ENCODE peak calls at places on chromosomes 12 and 14, in ten cellular contexts. C is esophagus muscularis mucosa, Z is A549, J is H1, V is ovary, E is sigmoid colon, S is stomach, Q is transverse colon, K is GM12878, N is tibial nerve. A is an unnamed sample.

GRCh38 chr14:29310757-29311156 is 544.2 kb downstream of the FOXG1 start:
- DNase-seq in N (no peak), C (no peak), S (no peak), V (no peak), J (no peak), E (no peak), K (no peak), Z (no peak), Q (no peak), A (no peak)

GRCh38 chr14:93084402-93084801 is 31.3 kb downstream of the ITPK1 start:
- DNase-seq in V (no peak), Z (no peak), E (no peak), K (no peak), J (no peak), C (no peak), S (no peak), N (no peak), Q (no peak), A (no peak)

GRCh38 chr12:89346741-89347324 is 5.5 kb downstream of the DUSP6 start:
- DNase-seq in J (no peak), K (no peak), C (no peak), E (peak; percentile 75), S (no peak), Z (no peak), Q (no peak), V (no peak), N (peak; percentile 28), A (no peak)

GRCh38 chr12:105382771-105383632 is 52.5 kb downstream of the C12orf75 start:
- DNase-seq in J (no peak), Z (peak; percentile 72), S (no peak), C (peak; percentile 70), N (peak; percentile 71), Q (no peak), V (no peak), K (peak; percentile 17), E (no peak), A (no peak)

GRCh38 chr12:94570161-94570560 is 80.2 kb downstream of the TMCC3 start:
- DNase-seq in V (no peak), K (no peak), S (no peak), J (no peak), N (no peak), E (no peak), C (no peak), Q (no peak), Z (no peak), A (no peak)

GRCh38 chr12:5003025-5003666 is 40.5 kb upstream of the KCNA5 start:
- DNase-seq in E (peak; percentile 82), C (no peak), Z (peak; percentile 61), V (no peak), K (no peak), S (peak; percentile 62), J (peak; percentile 54), N (peak; percentile 45), Q (peak; percentile 68), A (no peak)

GRCh38 chr14:52043690-52044089 is 25.2 kb downstream of the NID2 start:
- DNase-seq in E (no peak), V (peak; percentile 50), C (peak; percentile 89), S (peak; percentile 36), K (no peak), N (no peak), J (no peak), Z (peak; percentile 60), Q (peak; percentile 49), A (no peak)

GRCh38 chr14:53458368-53458814 is 305.3 kb upstream of the DDHD1 start:
- DNase-seq in S (no peak), Q (no peak), J (no peak), C (no peak), Z (peak; percentile 72), K (no peak), N (no peak), E (no peak), V (no peak), A (no peak)

GRCh38 chr12:57619434-57620244 is 8.4 kb downstream of the ARHGEF25 start:
- DNase-seq in K (no peak), V (no peak), Z (no peak), Q (no peak), C (no peak), S (peak; percentile 57), N (no peak), E (peak; percentile 65), J (no peak), A (no peak)

DNA sequence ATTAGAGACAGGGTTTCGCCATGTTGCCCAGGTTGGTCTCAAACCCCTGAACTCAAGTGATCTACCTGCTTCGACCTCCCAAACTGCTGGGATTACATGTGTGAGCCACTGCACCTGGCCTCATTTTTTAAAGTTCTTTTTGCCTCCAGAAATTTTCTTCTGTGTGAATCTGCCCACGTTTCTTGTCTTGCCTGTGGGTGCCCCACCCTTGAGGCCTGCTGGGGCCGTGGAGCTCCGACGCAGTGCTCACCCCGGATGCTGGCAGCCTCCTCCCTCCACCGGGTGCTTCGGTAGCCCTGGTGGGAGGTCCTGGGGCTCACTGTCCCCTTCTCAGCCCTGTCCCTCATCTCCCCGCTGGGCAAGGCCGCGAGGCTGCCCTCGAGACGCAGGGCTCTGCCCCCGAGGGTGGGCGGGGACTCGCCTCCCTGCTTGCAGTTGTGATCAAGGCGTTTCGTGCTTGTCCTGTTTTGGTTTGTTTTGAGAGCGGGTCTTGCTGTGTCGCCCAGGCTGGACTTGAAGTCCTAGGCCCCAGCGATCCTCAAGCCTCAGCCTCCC is 19.5 kb upstream of the CRIP2 start:
- DNase-seq in N (no peak), J (no peak), Z (no peak), V (no peak), E (no peak), S (no peak), C (no peak), K (no peak), Q (no peak), A (no peak)
- TF ChIP-seq EP300 in N (no peak), J (no peak), Z (no peak), V (no peak), E (no peak), S (no peak), C (no peak), K (no peak), Q (no peak), A (no peak)

DNA sequence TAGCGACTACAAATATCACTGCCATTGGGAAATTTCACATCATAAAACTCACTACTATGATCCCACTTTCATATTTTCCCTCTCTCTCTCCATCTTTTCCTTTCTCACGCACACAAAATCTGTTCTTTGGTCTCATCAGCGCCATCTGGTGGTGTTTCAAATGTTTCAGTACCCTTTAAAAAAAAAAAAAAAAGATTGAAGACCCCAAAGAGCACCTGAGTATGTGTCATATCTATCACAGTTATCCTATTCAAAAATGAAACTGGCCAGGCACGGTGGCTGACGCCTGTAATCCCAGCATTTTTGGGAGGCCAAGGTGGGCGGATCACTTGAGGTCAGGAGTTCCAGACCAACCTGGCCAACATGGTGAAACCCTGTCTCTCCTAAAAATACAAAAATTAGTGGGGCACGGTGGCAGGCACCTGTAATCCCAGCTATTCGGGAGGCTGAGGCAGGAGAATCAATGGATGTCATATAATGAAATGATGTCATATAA is 72.4 kb downstream of the TTC9 start:
- DNase-seq in C (no peak), V (no peak), J (no peak), Q (peak; percentile 14), K (peak; percentile 50), N (peak; percentile 48), E (no peak), S (peak; percentile 47), Z (peak; percentile 70), A (no peak)
- TF ChIP-seq EP300 in C (no peak), V (no peak), J (no peak), Q (no peak), K (no peak), N (no peak), E (no peak), S (no peak), Z (no peak), A (no peak)

GRCh38 chr12:62998454-62998853 is 63.5 kb upstream of the PPM1H start:
- DNase-seq in C (no peak), K (no peak), E (no peak), V (no peak), S (no peak), J (no peak), Q (no peak), Z (no peak), N (no peak), A (no peak)

DNA sequence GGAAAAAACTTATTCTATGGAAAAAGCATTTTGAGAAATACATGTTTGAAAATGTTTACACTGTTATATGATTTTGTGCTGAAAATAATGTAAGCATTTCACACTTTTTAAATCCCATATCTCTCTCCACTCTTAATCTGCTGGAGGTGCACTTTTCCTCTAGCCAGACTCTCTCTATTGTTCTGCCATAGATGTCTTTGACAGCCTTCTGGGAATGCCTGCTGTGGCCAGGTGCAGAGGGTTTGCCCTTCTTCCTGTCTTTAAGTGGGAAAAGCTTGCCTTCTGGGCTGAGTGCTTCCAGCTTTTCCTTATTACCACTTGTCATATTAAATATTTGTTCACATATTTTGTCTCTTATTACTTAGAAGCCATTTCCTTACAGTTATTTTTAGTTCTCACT is 60.1 kb upstream of the PPM1H start:
- DNase-seq in K (no peak), V (no peak), J (peak; percentile 15), N (no peak), Z (no peak), C (no peak), Q (no peak), E (no peak), S (no peak), A (no peak)
- TF ChIP-seq EP300 in K (no peak), V (no peak), J (no peak), N (no peak), Z (no peak), C (no peak), Q (no peak), E (no peak), S (no peak), A (no peak)

GRCh38 chr12:46475972-46476645 is 103.5 kb upstream of the SLC38A2 start:
- DNase-seq in N (no peak), C (no peak), V (no peak), J (no peak), E (no peak), Z (no peak), K (no peak), Q (no peak), S (no peak), A (no peak)
- TF ChIP-seq EP300 in N (no peak), C (no peak), V (no peak), J (no peak), E (no peak), Z (no peak), K (no peak), Q (no peak), S (no peak), A (no peak)

GRCh38 chr14:49766839-49767238 is 1.1 kb upstream of the KLHDC2 start:
- DNase-seq in E (no peak), J (no peak), K (no peak), C (no peak), Q (peak; percentile 13), V (no peak), S (no peak), N (no peak), Z (no peak), A (no peak)

GRCh38 chr14:49769581-49770211 is 1.7 kb downstream of the KLHDC2 start:
- DNase-seq in Z (peak; percentile 14), N (no peak), C (no peak), S (no peak), K (no peak), E (no peak), J (no peak), V (no peak), Q (peak; percentile 18), A (no peak)

GRCh38 chr14:49767473-49768300 is at the start of gene KLHDC2:
- DNase-seq in E (peak; percentile 93), N (peak; percentile 72), K (no peak), V (peak; percentile 93), S (peak; percentile 93), C (peak; percentile 93), J (peak; percentile 44), Q (peak; percentile 92), Z (peak; percentile 91), A (peak; percentile 90)

GRCh38 chr14:49769171-49769570 is 1.2 kb downstream of the KLHDC2 start:
- DNase-seq in Q (peak; percentile 40), N (no peak), C (no peak), V (no peak), K (no peak), S (peak; percentile 39), J (no peak), E (no peak), Z (no peak), A (no peak)

GRCh38 chr14:49768301-49769121 is 558 bp downstream of the KLHDC2 start:
- DNase-seq in Q (peak; percentile 81), Z (peak; percentile 81), N (peak; percentile 39), K (no peak), J (peak; percentile 10), C (no peak), E (peak; percentile 71), V (peak; percentile 66), S (peak; percentile 65), A (no peak)
- TF ChIP-seq EP300 in Q (no peak), Z (no peak), N (no peak), K (no peak), J (no peak), C (no peak), E (no peak), V (no peak), S (no peak), A (no peak)